ENCODE peak calls at places on chromosomes 6 and 20, in five cellular contexts. H is fibroblast of mammary gland, Z is RWPE1, A is MM.1S, R is uterus. L is an unnamed sample.

GRCh38 chr6:113049190-113049589 is 702.1 kb downstream of the RFPL4B start:
- DNase-seq in R (no peak), H (peak), Z (no peak), A (no peak), L (no peak)

GRCh38 chr20:15487030-15487429 is 1086.2 kb downstream of the KIF16B start:
- DNase-seq in H (no peak), A (no peak), Z (no peak), R (no peak), L (no peak)

GRCh38 chr20:48826883-48827771 is 672 bp downstream of the PREX1 start:
- DNase-seq in A (peak), H (no peak), Z (no peak), R (no peak), L (peak)

GRCh38 chr20:46296526-46297250 is 11.6 kb downstream of the CDH22 start:
- DNase-seq in H (no peak), R (no peak), A (no peak), Z (no peak), L (no peak)

GRCh38 chr6:150711061-150711460 is 111.4 kb downstream of the PLEKHG1 start:
- DNase-seq in H (no peak), Z (no peak), A (no peak), R (no peak), L (no peak)

GRCh38 chr20:3887870-3888614 is 1.1 kb upstream of the PANK2 start:
- DNase-seq in H (peak), R (no peak), A (no peak), Z (no peak), L (no peak)

GRCh38 chr6:80566361-80566760 is 459.9 kb downstream of the BCKDHB start:
- DNase-seq in A (no peak), R (no peak), H (no peak), Z (no peak), L (no peak)

GRCh38 chr6:17450825-17451224 is 57.4 kb downstream of the CAP2 start:
- DNase-seq in A (no peak), H (no peak), Z (no peak), R (no peak), L (no peak)

GRCh38 chr6:5260111-5260620 is 584 bp downstream of the LYRM4 start:
- DNase-seq in A (peak), R (no peak), H (peak), Z (peak), L (peak)

GRCh38 chr6:28336284-28337024 is 506 bp upstream of the ZSCAN31 start:
- DNase-seq in H (peak), Z (no peak), A (peak), R (no peak), L (no peak)

GRCh38 chr6:159701413-159701999 is 8.5 kb upstream of the SOD2 start:
- DNase-seq in Z (peak), R (peak), A (no peak), H (peak), L (peak)

L was measured in iris pigment epithelial cell.